ENCODE peak calls at places on chromosomes 16 and 17, in six cellular contexts. S is A549, G is GM12878, L is stomach, M is sigmoid colon, T is transverse colon. Y is an unnamed sample.

GRCh38 chr16:12178251-12178990 is 201.9 kb downstream of the SNX29 start:
- DNase-seq in S (no peak), G (no peak), L (no peak), M (peak), T (peak), Y (no peak)

GRCh38 chr17:59618894-59619312 is 792 bp upstream of the CLTC start:
- DNase-seq in S (no peak), G (no peak), L (no peak), M (no peak), T (no peak), Y (peak)

GRCh38 chr16:4935231-4935855 is 1.6 kb downstream of the PPL start:
- DNase-seq in S (no peak), G (no peak), L (peak), M (peak), T (peak), Y (peak)

GRCh38 chr16:46607529-46607928 is 13.7 kb downstream of the SHCBP1 start:
- DNase-seq in S (peak), G (no peak), L (no peak), M (no peak), T (no peak), Y (no peak)

GRCh38 chr17:3027786-3028532 is 35.4 kb downstream of the OR1D5 start:
- DNase-seq in S (no peak), G (no peak), L (peak), M (no peak), T (no peak), Y (no peak)

GRCh38 chr16:22373662-22374310 is 633 bp downstream of the CDR2 start:
- DNase-seq in S (no peak), G (no peak), L (peak), M (peak), T (peak), Y (peak)

GRCh38 chr17:77097772-77098171 is 43.0 kb upstream of the SEC14L1 start:
- DNase-seq in S (no peak), G (no peak), L (no peak), M (no peak), T (no peak), Y (no peak)

GRCh38 chr16:56639045-56639444 is 579 bp downstream of the MT1A start:
- DNase-seq in S (no peak), G (no peak), L (no peak), M (no peak), T (no peak), Y (no peak)

GRCh38 chr16:21565816-21566669 is 33.3 kb upstream of the METTL9 start:
- DNase-seq in S (no peak), G (no peak), L (peak), M (peak), T (peak), Y (no peak)

GRCh38 chr17:6554871-6555330 is 1.5 kb downstream of the PITPNM3 start:
- DNase-seq in S (no peak), G (no peak), L (peak), M (no peak), T (peak), Y (no peak)

GRCh38 chr17:39666601-39667261 is 1.5 kb upstream of the PNMT start:
- DNase-seq in S (peak), G (no peak), L (no peak), M (no peak), T (no peak), Y (no peak)

GRCh38 chr17:39666231-39666600 is 1.1 kb downstream of the TCAP start:
- DNase-seq in S (peak), G (no peak), L (no peak), M (no peak), T (no peak), Y (no peak)

GRCh38 chr17:39667262-39668140 is 752 bp upstream of the PNMT start:
- DNase-seq in S (no peak), G (no peak), L (peak), M (no peak), T (peak), Y (no peak)

GRCh38 chr17:39664581-39665561 is at the start of gene TCAP:
- DNase-seq in S (no peak), G (no peak), L (no peak), M (no peak), T (no peak), Y (no peak)

DNA sequence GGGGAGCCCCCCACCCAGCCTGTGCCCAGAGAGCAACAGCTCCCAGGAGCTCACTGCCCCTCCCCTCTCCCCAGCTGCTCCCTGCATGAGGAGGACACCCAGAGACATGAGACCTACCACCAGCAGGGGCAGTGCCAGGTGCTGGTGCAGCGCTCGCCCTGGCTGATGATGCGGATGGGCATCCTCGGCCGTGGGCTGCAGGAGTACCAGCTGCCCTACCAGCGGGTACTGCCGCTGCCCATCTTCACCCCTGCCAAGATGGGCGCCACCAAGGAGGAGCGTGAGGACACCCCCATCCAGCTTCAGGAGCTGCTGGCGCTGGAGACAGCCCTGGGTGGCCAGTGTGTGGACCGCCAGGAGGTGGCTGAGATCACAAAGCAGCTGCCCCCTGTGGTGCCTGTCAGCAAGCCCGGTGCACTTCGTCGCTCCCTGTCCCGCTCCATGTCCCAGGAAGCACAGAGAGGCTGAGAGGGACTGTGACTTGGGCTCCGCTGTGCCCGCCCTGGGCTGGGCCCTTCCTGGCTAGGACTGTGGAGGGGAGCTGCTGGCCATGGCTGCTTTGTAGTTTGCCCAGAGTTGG is 583 bp downstream of the TCAP start:
- DNase-seq in S (peak), G (no peak), L (no peak), M (no peak), T (no peak), Y (no peak)
- TF ChIP-seq CTCF in S (no peak), G (peak), L (no peak), M (no peak), T (no peak), Y (no peak)

DNA sequence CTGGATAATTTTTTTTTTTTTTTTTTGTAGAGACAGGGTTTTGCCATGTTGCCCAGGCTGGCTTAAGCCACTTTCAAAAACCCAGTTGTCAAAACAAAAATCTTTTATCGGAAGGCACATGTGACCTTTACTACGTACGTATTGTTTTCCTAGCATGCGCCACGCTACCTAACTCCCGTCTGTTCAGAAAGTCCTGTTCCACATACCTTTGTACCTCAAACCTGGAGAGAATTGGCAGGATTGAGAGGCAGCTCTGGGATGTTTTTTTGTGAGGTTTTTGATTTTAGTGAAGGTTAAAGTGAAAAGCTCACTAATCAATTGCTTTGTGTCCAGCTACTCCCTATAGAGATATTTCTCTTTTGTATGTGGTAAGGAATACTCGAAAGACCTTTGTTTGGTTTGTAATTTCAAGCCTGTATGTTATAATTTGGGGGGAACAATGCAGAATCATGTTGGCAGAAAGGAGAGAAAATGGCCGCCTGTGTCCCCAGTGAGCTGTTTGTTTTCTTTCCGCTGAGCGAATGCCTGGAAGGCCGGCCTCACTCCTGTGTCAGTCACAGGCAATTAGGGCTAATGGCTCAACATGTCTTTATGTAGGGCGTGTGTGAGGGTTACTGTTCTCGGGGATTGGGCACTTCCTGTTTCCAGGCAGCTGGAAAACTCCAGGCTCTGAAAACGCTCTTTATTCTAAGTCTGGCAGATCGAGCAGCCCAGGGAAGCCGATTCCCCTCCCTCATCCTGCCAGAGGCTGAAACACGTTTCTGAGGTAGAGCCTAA is 60.8 kb upstream of the CLEC18A start:
- DNase-seq in S (no peak), G (no peak), L (peak), M (peak), T (peak), Y (peak)
- TF ChIP-seq EP300 in S (no peak), G (no peak), L (no peak), M (no peak), T (no peak), Y (peak)

GRCh38 chr17:39200957-39201510 is 951 bp downstream of the RPL19 start:
- DNase-seq in S (no peak), G (no peak), L (no peak), M (no peak), T (no peak), Y (no peak)

GRCh38 chr17:39199673-39199985 is 454 bp upstream of the RPL19 start:
- DNase-seq in S (no peak), G (no peak), L (no peak), M (no peak), T (no peak), Y (no peak)

GRCh38 chr17:39198186-39198566 is 707 bp upstream of the CACNB1 start:
- DNase-seq in S (no peak), G (no peak), L (no peak), M (no peak), T (no peak), Y (peak)

GRCh38 chr17:39197380-39198185 is at the start of gene CACNB1:
- DNase-seq in S (peak), G (no peak), L (peak), M (peak), T (peak), Y (peak)

DNA sequence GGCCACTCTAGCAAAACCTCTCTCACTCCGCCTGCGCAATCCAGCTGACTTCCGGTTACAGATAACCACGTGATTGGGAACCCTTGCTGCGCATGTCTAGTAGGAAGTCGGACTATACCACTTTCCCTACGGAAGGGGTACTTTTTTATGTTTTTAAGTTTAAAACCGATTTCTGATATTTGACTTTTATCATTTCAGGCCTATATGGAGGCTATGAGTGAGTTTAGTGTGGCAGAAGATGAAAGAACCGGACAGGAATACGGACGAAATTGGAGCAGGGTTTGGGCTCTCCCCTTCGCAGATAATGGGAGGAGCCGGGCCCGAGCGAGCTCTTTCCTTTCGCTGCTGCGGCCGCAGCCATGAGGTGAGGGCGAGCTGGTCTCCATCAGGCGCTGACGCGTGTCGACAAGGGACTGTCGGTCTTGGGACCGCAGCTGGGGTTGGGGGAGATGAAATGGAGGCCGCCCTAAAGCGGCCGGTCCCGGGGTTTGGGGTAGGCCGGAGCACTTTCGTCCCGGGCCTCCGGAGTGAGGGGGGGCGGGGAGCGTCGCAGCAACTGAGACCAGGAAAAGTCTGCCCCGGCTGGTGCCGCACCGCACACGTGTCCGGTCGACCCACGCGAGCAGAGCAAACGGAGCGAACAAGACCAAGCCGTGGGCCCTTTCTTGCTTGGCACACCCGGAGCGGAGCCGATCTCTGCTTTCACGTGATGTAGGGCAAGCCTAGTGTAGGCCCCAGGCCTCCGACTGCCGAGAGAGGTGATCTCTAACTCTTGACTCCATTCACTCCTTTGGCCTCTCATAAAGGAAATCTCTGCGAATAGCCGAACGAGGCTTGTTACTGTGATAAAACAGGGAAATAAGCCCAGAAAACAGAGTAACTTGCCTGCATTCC is at the start of gene RPL19:
- DNase-seq in S (peak), G (peak), L (peak), M (peak), T (peak), Y (peak)
- TF ChIP-seq POLR2A in S (peak), G (peak), L (no peak), M (peak), T (peak), Y (peak)

DNA sequence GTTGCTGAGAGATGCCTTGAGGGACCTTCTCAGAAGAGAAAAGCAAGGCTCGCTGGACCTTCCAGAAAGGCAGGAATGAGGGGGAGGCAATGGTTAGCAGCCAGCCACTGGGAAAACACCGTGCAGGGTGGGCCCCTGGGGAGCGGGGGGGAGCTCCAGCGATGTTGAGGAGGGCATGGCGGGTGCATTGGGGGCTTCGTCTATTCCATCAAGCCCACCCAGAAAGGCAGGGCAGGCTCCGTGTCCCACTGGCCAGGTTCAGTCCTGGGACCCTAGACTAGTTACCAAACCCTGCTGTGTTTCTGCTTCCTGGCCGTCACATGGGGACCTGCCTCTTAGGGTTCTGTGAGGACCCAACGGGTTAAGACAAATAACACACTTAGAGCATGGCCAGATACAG is 64.6 kb downstream of the AXIN2 start:
- DNase-seq in S (no peak), G (no peak), L (no peak), M (no peak), T (no peak), Y (no peak)
- TF ChIP-seq CTCF in S (no peak), G (no peak), L (no peak), M (no peak), T (no peak), Y (no peak)

GRCh38 chr16:24838554-24839266 is 7.1 kb upstream of the SLC5A11 start:
- DNase-seq in S (peak), G (no peak), L (no peak), M (no peak), T (peak), Y (peak)
- TF ChIP-seq EP300 in S (no peak), G (no peak), L (no peak), M (no peak), T (no peak), Y (no peak)

GRCh38 chr16:19815418-19815817 is 69.2 kb downstream of the GPRC5B start:
- DNase-seq in S (no peak), G (no peak), L (no peak), M (no peak), T (no peak), Y (no peak)
- TF ChIP-seq POLR2A in S (no peak), G (no peak), L (no peak), M (no peak), T (no peak), Y (no peak)

DNA sequence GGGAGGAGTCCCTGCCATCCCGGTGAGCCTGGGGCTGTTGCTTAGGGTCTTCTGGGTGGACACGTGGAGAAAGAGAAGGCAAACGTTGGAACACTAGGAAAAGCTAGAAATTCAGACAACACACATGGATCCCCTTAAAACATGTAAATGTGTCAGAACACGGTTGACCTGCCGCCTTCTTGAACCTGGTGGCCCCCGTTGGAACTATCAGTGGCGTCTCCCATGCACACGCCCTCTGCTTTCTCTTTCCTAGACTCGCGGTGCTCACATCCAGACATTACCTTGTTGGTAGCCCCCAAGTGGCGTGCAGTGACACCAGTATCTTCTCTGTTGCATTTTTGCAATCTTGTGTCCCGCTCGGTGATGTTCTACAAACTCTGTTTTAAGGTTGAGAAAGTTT is 18.6 kb downstream of the CIBAR2 start:
- DNase-seq in S (no peak), G (no peak), L (no peak), M (no peak), T (no peak), Y (no peak)
- TF ChIP-seq CTCF in S (no peak), G (no peak), L (no peak), M (no peak), T (no peak), Y (no peak)